ENCODE peak calls at places on chromosomes 1 and 21, in ten cellular contexts. N is MM.1S; E is kidney epithelial cell; B is GM12865; D is fibroblast of lung; C is heart left ventricle; K is astrocyte of the spinal cord; L is HFF-Myc; V is CD8-positive, alpha-beta T cell; X is fibroblast of the aortic adventitia. R is an unnamed sample.

GRCh38 chr1:172755099-172755498 is 96.2 kb downstream of the FASLG start:
- DNase-seq in N (no peak), L (no peak), D (no peak), K (no peak), C (no peak), X (no peak), V (no peak), B (no peak), E (no peak), R (no peak)

GRCh38 chr1:155499263-155499662 is 63.3 kb downstream of the ASH1L start:
- DNase-seq in B (no peak), V (no peak), X (peak), N (no peak), L (no peak), K (no peak), D (peak), C (no peak), E (no peak), R (no peak)

GRCh38 chr1:28412731-28413130 is 43.2 kb downstream of the PHACTR4 start:
- DNase-seq in N (no peak), E (no peak), V (no peak), C (no peak), K (peak), L (no peak), X (no peak), D (no peak), B (no peak), R (no peak)

GRCh38 chr1:212566522-212567479 is 41.8 kb upstream of the ATF3 start:
- DNase-seq in D (peak), B (peak), L (peak), V (peak), K (peak), C (peak), N (peak), X (peak), E (peak), R (peak)

GRCh38 chr21:33799378-33800090 is 116.1 kb downstream of the ATP5PO start:
- DNase-seq in B (no peak), C (peak), N (no peak), E (no peak), K (no peak), V (no peak), L (no peak), X (peak), D (peak), R (no peak)

GRCh38 chr1:111696330-111696729 is 42.9 kb downstream of the INKA2 start:
- DNase-seq in B (no peak), V (no peak), C (no peak), E (no peak), X (no peak), N (no peak), K (no peak), D (no peak), L (no peak), R (no peak)

GRCh38 chr1:212446333-212446732 is 13.6 kb downstream of the NENF start:
- DNase-seq in E (no peak), D (no peak), V (no peak), B (no peak), N (no peak), C (no peak), K (no peak), L (no peak), X (no peak), R (no peak)

GRCh38 chr1:161020573-161021167 is at the start of gene F11R:
- DNase-seq in E (no peak), V (no peak), C (peak), B (peak), D (no peak), N (peak), L (no peak), K (no peak), X (no peak), R (no peak)

GRCh38 chr1:41705798-41706197 is 212.9 kb downstream of the HIVEP3 start:
- DNase-seq in L (no peak), B (no peak), V (no peak), C (no peak), D (no peak), K (no peak), E (no peak), N (no peak), X (no peak), R (no peak)

GRCh38 chr21:39193380-39193779 is 10.1 kb upstream of the PSMG1 start:
- DNase-seq in V (no peak), K (no peak), E (no peak), D (no peak), L (no peak), C (no peak), N (no peak), B (no peak), X (no peak), R (no peak)

GRCh38 chr21:34707876-34708325 is 39.1 kb downstream of the CLIC6 start:
- DNase-seq in L (no peak), X (no peak), N (peak), D (no peak), B (peak), V (peak), K (no peak), E (no peak), C (no peak), R (no peak)

GRCh38 chr1:231828182-231828920 is 201.8 kb downstream of the DISC1 start:
- DNase-seq in L (peak), N (no peak), K (peak), B (no peak), E (peak), X (peak), D (peak), V (no peak), C (no peak), R (peak)

GRCh38 chr1:240109920-240110685 is 18.4 kb downstream of the FMN2 start:
- DNase-seq in X (peak), B (no peak), N (no peak), D (no peak), E (no peak), V (no peak), L (no peak), C (no peak), K (peak), R (no peak)

GRCh38 chr1:116286541-116286971 is 86.5 kb upstream of the ATP1A1 start:
- DNase-seq in E (peak), X (peak), L (peak), C (no peak), D (peak), V (no peak), K (peak), N (no peak), B (peak), R (peak)

GRCh38 chr1:243731301-243731891 is 118.6 kb downstream of the AKT3 start:
- DNase-seq in D (peak), C (peak), K (peak), E (no peak), L (no peak), X (no peak), B (no peak), V (no peak), N (no peak), R (peak)

GRCh38 chr1:236269439-236269838 is 12.3 kb downstream of the ERO1B start:
- DNase-seq in E (no peak), K (no peak), V (no peak), N (no peak), L (no peak), C (no peak), D (no peak), X (no peak), B (peak), R (no peak)

GRCh38 chr1:114468710-114469468 is 42.1 kb downstream of the TRIM33 start:
- DNase-seq in D (no peak), B (peak), N (no peak), E (peak), K (peak), C (no peak), L (no peak), X (no peak), V (no peak), R (no peak)

GRCh38 chr1:26210471-26210870 is 20.1 kb downstream of the CATSPER4 start:
- DNase-seq in V (no peak), X (no peak), E (no peak), N (no peak), C (no peak), K (no peak), L (no peak), D (no peak), B (no peak), R (no peak)

GRCh38 chr1:70084314-70084915 is 121.0 kb downstream of the LRRC40 start:
- DNase-seq in X (peak), B (no peak), E (no peak), V (no peak), D (peak), C (no peak), N (no peak), K (no peak), L (no peak), R (no peak)

GRCh38 chr21:16195896-16196443 is 466.2 kb downstream of the USP25 start:
- DNase-seq in N (peak), L (no peak), X (peak), K (peak), B (no peak), C (no peak), D (peak), E (no peak), V (no peak), R (no peak)

GRCh38 chr21:16192900-16193299 is 463.1 kb downstream of the USP25 start:
- DNase-seq in E (peak), N (no peak), K (peak), B (no peak), C (no peak), X (peak), D (peak), V (no peak), L (no peak), R (no peak)

GRCh38 chr21:16194851-16195251 is 465.1 kb downstream of the USP25 start:
- DNase-seq in E (no peak), D (peak), V (no peak), N (peak), X (peak), B (no peak), C (no peak), L (no peak), K (peak), R (no peak)

GRCh38 chr21:16195476-16195875 is 465.7 kb downstream of the USP25 start:
- DNase-seq in N (peak), E (no peak), B (no peak), C (no peak), K (peak), D (peak), L (no peak), V (no peak), X (peak), R (peak)

DNA sequence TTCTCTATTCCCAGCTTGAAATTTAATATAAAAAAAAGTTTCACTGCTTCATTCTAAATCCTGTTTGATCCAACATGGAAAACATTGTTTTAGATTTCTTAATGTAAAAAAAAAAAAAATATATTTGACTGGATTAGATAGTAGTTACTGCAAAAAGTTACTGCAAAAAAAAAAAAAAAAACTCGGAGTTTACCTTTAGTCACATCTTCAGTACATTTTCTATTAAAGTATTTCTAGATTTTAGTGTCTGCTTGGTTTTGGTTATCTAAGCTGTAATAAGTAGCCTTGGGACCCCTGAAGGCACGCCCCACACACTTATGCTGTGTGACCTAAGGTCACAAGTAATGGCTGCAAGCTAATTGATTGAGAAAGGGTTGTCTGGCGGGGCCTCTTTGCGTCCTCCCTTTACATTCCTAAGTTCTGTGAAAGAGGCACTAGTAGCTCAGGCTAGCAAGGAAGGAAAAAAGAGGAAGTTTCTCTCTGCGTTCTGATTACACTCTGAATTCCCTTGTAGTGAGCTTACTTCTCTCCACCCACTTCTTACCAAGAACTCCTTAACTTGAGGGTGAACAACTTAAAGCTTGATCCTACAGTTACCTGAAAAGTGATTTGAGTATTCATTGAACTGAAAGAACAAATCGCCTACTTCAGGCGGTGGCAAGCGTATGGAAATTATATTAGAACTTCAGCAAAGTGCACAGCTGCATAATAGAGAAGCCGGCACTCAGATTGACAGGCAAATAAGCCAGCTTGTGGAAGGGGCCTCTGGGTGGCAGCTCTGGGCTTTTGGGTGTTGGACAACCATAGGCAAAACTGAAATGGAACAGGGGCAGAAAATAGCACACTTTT is 464.2 kb downstream of the USP25 start:
- DNase-seq in K (peak), N (peak), D (peak), C (peak), E (peak), X (peak), B (peak), V (no peak), L (peak), R (peak)
- H3K4me3 ChIP-seq in K (peak), N (peak), D (peak), C (peak), E (no peak), X (peak), B (no peak), V (no peak), L (peak), R (peak)

DNA sequence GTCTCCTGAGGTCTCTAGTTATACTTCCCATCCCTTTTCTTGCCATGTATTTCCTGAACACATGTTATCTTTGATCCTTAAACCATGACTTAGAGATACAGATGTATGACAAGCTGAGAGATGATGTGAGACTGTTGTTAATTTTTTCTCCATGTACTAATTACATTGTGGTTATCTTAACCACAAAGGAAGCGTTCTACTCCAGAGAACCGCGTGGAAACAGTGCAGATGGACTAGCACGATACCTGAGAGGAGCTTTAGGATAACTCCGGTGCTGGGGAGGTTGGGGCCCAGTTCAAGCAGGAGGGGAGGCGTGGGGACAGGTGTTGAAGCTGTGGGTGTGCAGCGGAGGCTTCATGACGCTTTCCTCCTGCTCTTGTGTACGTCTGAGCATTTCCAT is 17.5 kb downstream of the PDE9A start:
- DNase-seq in B (no peak), C (no peak), N (no peak), L (no peak), D (no peak), E (no peak), X (no peak), V (no peak), K (no peak), R (no peak)
- H3K4me3 ChIP-seq in B (no peak), C (no peak), N (no peak), L (no peak), D (no peak), E (no peak), X (no peak), V (no peak), K (no peak), R (no peak)

GRCh38 chr1:153532769-153533599 is 2.8 kb downstream of the S100A6 start:
- DNase-seq in L (peak), N (peak), C (peak), X (peak), K (peak), B (peak), E (peak), D (peak), V (peak), R (peak)

GRCh38 chr1:153534933-153535663 is 693 bp downstream of the S100A6 start:
- DNase-seq in C (peak), N (no peak), E (no peak), K (peak), V (peak), X (peak), D (peak), B (no peak), L (no peak), R (no peak)

GRCh38 chr1:153532161-153532560 is 3.6 kb downstream of the S100A6 start:
- DNase-seq in B (no peak), N (no peak), X (no peak), C (no peak), D (no peak), L (no peak), V (peak), E (no peak), K (no peak), R (no peak)

GRCh38 chr1:153534226-153534932 is 1.4 kb downstream of the S100A6 start:
- DNase-seq in X (peak), N (no peak), D (peak), L (no peak), C (no peak), K (peak), B (no peak), V (no peak), E (no peak), R (no peak)

GRCh38 chr1:153533689-153534201 is 2.0 kb downstream of the S100A6 start:
- DNase-seq in N (no peak), K (peak), E (peak), C (peak), X (peak), V (no peak), D (peak), L (peak), B (no peak), R (peak)
- H3K4me3 ChIP-seq in N (no peak), K (peak), E (peak), C (peak), X (peak), V (peak), D (peak), L (peak), B (no peak), R (peak)

DNA sequence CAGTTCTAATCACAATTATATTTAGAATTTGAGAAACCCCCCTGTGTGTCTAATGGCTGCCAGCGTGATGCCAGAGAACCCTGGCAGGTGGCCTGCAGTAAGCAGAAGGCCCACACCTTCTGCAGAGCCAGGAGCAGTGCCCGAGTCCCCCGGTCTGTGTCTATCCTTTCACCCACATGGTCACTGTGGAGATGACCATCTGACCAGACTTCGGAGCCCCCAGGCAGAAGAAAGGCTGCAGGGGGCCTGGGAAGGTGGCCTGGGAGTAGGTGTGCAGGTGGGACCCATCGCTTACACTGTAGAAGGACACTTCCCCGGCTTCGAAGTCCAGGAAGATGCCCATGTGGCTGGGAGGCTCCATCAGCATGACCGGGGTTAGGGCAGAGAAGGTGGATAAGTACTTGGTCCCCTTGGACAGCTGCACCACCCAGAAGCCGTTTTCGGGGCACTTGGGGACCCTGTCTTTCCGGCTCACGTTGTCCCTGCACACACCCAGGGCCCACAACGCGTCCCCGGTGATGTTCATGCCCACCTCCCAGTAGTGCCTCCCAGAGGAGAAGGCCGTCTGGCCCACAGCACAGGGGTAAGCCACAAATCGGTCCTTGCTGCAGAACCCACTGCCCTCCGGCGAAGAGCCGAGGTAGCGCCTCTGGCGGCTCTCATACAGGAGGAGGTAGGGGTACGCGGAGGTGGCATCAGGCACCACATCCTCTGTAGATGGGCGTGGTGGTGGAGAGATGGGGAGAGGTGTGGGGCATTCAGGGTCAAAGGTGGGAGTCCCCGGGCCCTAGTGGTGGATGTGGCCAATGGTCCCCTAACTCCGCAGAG is 1.6 kb upstream of the TRIM11 start:
- DNase-seq in L (no peak), X (no peak), B (no peak), D (no peak), V (no peak), E (no peak), C (no peak), K (no peak), N (no peak), R (no peak)
- H3K4me3 ChIP-seq in L (peak), X (peak), B (peak), D (peak), V (no peak), E (no peak), C (no peak), K (peak), N (no peak), R (peak)

GRCh38 chr1:229093546-229094336 is 177.2 kb upstream of the RAB4A start:
- DNase-seq in V (no peak), C (no peak), L (no peak), K (no peak), E (no peak), D (no peak), B (no peak), X (no peak), N (no peak), R (no peak)

GRCh38 chr1:229092377-229093257 is 178.3 kb upstream of the RAB4A start:
- DNase-seq in L (no peak), C (no peak), E (peak), B (peak), X (no peak), D (no peak), K (no peak), V (no peak), N (peak), R (no peak)

GRCh38 chr1:229089586-229090208 is 181.2 kb upstream of the RAB4A start:
- DNase-seq in L (no peak), B (no peak), V (no peak), K (no peak), E (no peak), D (no peak), C (no peak), X (no peak), N (no peak), R (no peak)

GRCh38 chr1:229093258-229093540 is 177.7 kb upstream of the RAB4A start:
- DNase-seq in K (no peak), E (no peak), N (no peak), B (no peak), V (no peak), D (no peak), C (no peak), L (no peak), X (no peak), R (no peak)

GRCh38 chr1:229091721-229092136 is 179.2 kb upstream of the RAB4A start:
- DNase-seq in E (no peak), N (no peak), X (no peak), V (no peak), K (no peak), C (no peak), D (no peak), B (no peak), L (no peak), R (no peak)
- H3K4me3 ChIP-seq in E (no peak), N (no peak), X (no peak), V (no peak), K (no peak), C (no peak), D (no peak), B (no peak), L (no peak), R (no peak)